ENCODE peak calls at places on chromosomes 11 and 22, in nine cellular contexts. G, B, Q, I, Z, M, J, H and W are unnamed samples.

GRCh38 chr22:22546490-22546889 is 12.6 kb downstream of the PRAME start:
- DNase-seq in G (no peak), B (no peak), Q (no peak), I (no peak), Z (peak), M (no peak), J (no peak), H (no peak), W (peak)

GRCh38 chr22:39256979-39257378 is 12.2 kb upstream of the PDGFB start:
- DNase-seq in G (no peak), B (no peak), Q (no peak), I (no peak), Z (no peak), M (no peak), J (no peak), H (no peak), W (no peak)

GRCh38 chr11:89736566-89736965 is 26.5 kb downstream of the TRIM77 start:
- DNase-seq in G (no peak), B (no peak), Q (no peak), I (no peak), Z (no peak), M (no peak), J (no peak), H (no peak), W (no peak)

GRCh38 chr11:63837027-63837688 is 1.8 kb upstream of the MARK2 start:
- DNase-seq in G (peak), B (peak), Q (peak), I (peak), Z (peak), M (peak), J (peak), H (peak), W (peak)

GRCh38 chr11:15560689-15561467 is 446.2 kb downstream of the INSC start:
- DNase-seq in G (no peak), B (no peak), Q (no peak), I (no peak), Z (no peak), M (no peak), J (no peak), H (no peak), W (no peak)

GRCh38 chr11:121337740-121338272 is 45.2 kb downstream of the SC5D start:
- DNase-seq in G (no peak), B (no peak), Q (no peak), I (no peak), Z (no peak), M (peak), J (no peak), H (no peak), W (no peak)

GRCh38 chr11:40134820-40135219 is 1324.6 kb downstream of the LRRC4C start:
- DNase-seq in G (no peak), B (no peak), Q (no peak), I (no peak), Z (no peak), M (no peak), J (no peak), H (no peak), W (no peak)

GRCh38 chr11:44248109-44248508 is 61.8 kb downstream of the ALX4 start:
- DNase-seq in G (no peak), B (no peak), Q (no peak), I (no peak), Z (no peak), M (no peak), J (no peak), H (no peak), W (no peak)

GRCh38 chr11:120236169-120237107 is 3.5 kb upstream of the POU2F3 start:
- DNase-seq in G (no peak), B (no peak), Q (peak), I (no peak), Z (peak), M (no peak), J (no peak), H (no peak), W (no peak)

GRCh38 chr11:46658259-46658658 is 40.9 kb downstream of the ATG13 start:
- DNase-seq in G (no peak), B (no peak), Q (no peak), I (peak), Z (no peak), M (no peak), J (peak), H (no peak), W (no peak)

GRCh38 chr11:111521132-111521531 is 6.6 kb downstream of the HOATZ start:
- DNase-seq in G (no peak), B (no peak), Q (no peak), I (no peak), Z (no peak), M (no peak), J (no peak), H (no peak), W (no peak)

GRCh38 chr22:30470655-30471054 is 1.2 kb downstream of the SEC14L3 start:
- DNase-seq in G (no peak), B (no peak), Q (no peak), I (no peak), Z (no peak), M (no peak), J (no peak), H (no peak), W (no peak)

GRCh38 chr11:96051820-96052219 is 127.9 kb upstream of the MTMR2 start:
- DNase-seq in G (no peak), B (no peak), Q (no peak), I (no peak), Z (no peak), M (no peak), J (no peak), H (no peak), W (no peak)

GRCh38 chr11:78138281-78138680 is 1.1 kb downstream of the ALG8 start:
- DNase-seq in G (no peak), B (no peak), Q (no peak), I (no peak), Z (no peak), M (no peak), J (no peak), H (no peak), W (no peak)

GRCh38 chr11:73982990-73983763 is 534 bp upstream of the UCP2 start:
- DNase-seq in G (peak), B (peak), Q (peak), I (peak), Z (peak), M (peak), J (peak), H (peak), W (peak)

GRCh38 chr11:119602745-119603373 is 126.1 kb downstream of the NECTIN1 start:
- DNase-seq in G (no peak), B (no peak), Q (peak), I (no peak), Z (no peak), M (no peak), J (no peak), H (no peak), W (no peak)

GRCh38 chr11:32015435-32015834 is 75.4 kb upstream of the RCN1 start:
- DNase-seq in G (no peak), B (no peak), Q (no peak), I (no peak), Z (no peak), M (no peak), J (no peak), H (no peak), W (no peak)
- TF ChIP-seq POLR2AphosphoS5 in G (no peak), B (no peak), Q (no peak), I (no peak), Z (no peak), M (no peak), J (no peak), H (no peak), W (no peak)

GRCh38 chr11:703515-703914 is 2.5 kb upstream of the EPS8L2 start:
- DNase-seq in G (no peak), B (no peak), Q (no peak), I (no peak), Z (no peak), M (no peak), J (no peak), H (no peak), W (no peak)
- H3K27ac ChIP-seq in G (peak), B (peak), Q (no peak), I (no peak), Z (no peak), M (peak), J (peak), H (peak), W (no peak)

GRCh38 chr11:35566161-35566560 is 40.7 kb upstream of the PAMR1 start:
- DNase-seq in G (no peak), B (no peak), Q (no peak), I (no peak), Z (no peak), M (no peak), J (no peak), H (no peak), W (no peak)

GRCh38 chr11:35559949-35560348 is 34.5 kb upstream of the PAMR1 start:
- DNase-seq in G (no peak), B (no peak), Q (no peak), I (no peak), Z (no peak), M (no peak), J (no peak), H (no peak), W (no peak)

GRCh38 chr11:35566885-35567284 is 41.5 kb upstream of the PAMR1 start:
- DNase-seq in G (no peak), B (no peak), Q (no peak), I (no peak), Z (no peak), M (no peak), J (no peak), H (no peak), W (no peak)

GRCh38 chr11:35564246-35564595 is 38.8 kb upstream of the PAMR1 start:
- DNase-seq in G (no peak), B (no peak), Q (no peak), I (no peak), Z (no peak), M (no peak), J (no peak), H (no peak), W (no peak)

DNA sequence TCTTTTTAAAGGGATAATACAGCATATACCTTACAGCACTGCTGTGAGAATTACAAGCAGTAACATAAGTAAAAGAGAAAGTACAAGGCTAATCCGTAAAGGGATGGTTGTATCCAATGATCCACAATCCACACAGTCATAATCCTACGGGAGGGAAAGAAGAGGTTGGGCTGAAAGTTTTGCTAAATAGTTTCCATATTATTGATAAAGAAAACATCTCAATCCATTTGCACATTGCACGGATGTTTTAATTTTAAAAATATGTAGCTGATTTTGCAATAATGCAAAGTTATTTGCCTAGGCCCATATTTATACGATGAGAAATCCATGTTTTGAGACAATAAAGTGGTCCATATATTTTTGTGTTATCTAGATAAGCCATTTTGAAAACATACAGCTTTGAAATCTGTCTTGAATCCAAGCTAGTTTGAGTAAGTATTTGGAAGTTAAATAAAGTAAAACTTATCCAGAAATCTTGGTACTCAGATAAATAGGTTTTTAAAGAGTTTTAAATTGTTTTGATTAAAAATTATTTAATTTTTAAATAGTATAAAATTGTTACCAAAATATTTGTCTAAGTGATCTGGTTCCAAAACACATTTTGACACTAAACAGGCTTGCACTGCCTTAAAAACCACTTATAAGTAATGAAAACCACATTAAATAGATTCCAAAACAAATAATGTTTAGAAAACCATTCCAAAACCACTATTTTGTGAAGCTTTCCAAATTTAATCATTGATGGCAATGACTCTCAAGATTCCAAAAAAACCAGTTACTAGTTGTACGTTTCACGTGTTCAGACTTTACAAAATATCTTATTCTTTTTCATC is 38.2 kb upstream of the PAMR1 start:
- DNase-seq in G (no peak), B (no peak), Q (no peak), I (no peak), Z (no peak), M (no peak), J (no peak), H (no peak), W (no peak)
- H3K4me3 ChIP-seq in G (no peak), B (no peak), Q (no peak), I (no peak), Z (no peak), M (no peak), J (no peak), H (no peak), W (no peak)

GRCh38 chr11:65422633-65423515 is at the start of gene NEAT1:
- DNase-seq in G (peak), B (peak), Q (peak), I (peak), Z (peak), M (peak), J (peak), H (peak), W (peak)
- TF ChIP-seq POLR2AphosphoS5 in G (peak), B (peak), Q (peak), I (peak), Z (peak), M (peak), J (peak), H (peak), W (peak)

DNA sequence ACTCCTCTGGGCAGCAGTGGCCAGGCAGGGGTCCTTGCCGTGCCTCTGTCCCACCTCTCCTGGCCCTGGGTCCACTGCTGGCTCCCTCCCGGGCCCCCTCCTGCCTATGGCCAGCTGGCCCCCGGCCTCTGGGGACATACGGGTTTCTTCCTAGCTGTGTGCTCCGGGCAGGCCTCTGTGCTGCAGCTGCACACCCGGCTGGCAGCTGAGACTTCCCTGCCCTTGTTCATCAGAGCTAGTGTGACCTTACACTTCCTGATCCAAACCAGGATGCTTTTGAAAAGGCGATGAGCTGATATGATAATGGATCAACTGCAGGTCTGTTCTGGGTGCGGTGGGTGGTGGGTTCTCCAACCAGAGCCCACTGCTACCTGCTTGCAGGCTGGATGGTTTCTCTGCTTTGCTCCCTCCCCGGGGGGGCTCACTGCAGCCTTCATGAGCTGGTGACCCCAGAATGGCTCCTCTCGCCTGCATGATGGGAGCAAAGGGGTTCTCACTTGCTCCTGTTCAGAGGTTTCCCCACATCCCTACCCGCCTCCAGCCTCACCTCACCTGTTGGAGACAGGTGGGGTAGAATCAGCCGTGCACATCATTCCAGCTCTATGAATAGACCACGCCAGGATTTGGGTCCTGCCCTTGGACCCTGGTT is 13.3 kb downstream of the B3GAT1 start:
- DNase-seq in G (no peak), B (no peak), Q (no peak), I (no peak), Z (no peak), M (no peak), J (no peak), H (no peak), W (no peak)
- H3K27ac ChIP-seq in G (peak), B (no peak), Q (no peak), I (no peak), Z (no peak), M (no peak), J (no peak), H (no peak), W (no peak)

DNA sequence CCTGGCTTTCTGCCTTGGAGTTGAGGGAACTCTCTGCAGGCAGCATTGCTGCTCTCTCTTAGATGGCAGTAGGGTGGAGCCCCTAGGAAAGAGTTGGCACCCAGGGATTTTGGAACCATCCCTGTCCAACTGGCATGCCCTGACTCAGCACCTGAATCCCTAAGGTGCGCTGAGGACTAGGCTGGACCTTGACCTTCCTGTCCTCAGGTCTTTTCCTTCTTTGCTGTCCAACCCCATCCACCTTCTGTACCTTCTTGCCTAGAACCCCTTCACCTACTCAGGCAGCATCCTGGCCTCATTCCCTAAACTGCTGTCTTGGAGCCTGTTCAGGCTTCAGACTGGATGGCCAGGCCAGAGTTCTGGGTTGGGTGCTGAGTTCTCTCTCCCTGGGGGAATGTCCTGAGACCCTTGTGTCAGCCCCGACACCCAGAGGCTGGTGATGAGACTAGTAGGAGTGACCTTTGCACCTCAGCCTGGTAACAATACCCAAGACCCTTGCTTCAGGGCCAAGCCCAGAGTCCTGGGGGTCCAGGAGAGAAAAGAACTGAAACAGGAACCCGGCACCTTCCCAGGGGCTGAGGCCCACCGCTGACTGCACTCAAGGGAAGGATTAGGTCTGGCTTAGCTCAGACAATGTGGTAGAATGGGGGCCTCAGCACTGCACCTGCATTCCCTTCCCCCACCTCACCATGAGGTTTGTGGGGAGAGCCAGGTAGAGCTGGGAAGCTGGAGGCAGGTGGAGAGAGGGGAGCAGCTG is 2.6 kb upstream of the POLD4 start:
- DNase-seq in G (no peak), B (peak), Q (no peak), I (no peak), Z (no peak), M (no peak), J (no peak), H (no peak), W (no peak)
- H3K4me3 ChIP-seq in G (peak), B (peak), Q (no peak), I (no peak), Z (no peak), M (no peak), J (no peak), H (no peak), W (no peak)

GRCh38 chr11:115928811-115929210 is 424.6 kb upstream of the CADM1 start:
- DNase-seq in G (no peak), B (no peak), Q (no peak), I (no peak), Z (no peak), M (no peak), J (no peak), H (no peak), W (no peak)

GRCh38 chr11:115926090-115926489 is 421.9 kb upstream of the CADM1 start:
- DNase-seq in G (no peak), B (no peak), Q (no peak), I (no peak), Z (no peak), M (no peak), J (no peak), H (no peak), W (no peak)

GRCh38 chr11:115926601-115927000 is 422.4 kb upstream of the CADM1 start:
- DNase-seq in G (no peak), B (no peak), Q (no peak), I (no peak), Z (no peak), M (no peak), J (no peak), H (no peak), W (no peak)

GRCh38 chr11:115929618-115930129 is 425.5 kb upstream of the CADM1 start:
- DNase-seq in G (no peak), B (no peak), Q (no peak), I (no peak), Z (no peak), M (no peak), J (no peak), H (no peak), W (no peak)

GRCh38 chr11:115927823-115928329 is 423.7 kb upstream of the CADM1 start:
- DNase-seq in G (no peak), B (no peak), Q (no peak), I (no peak), Z (no peak), M (no peak), J (no peak), H (no peak), W (no peak)
- TF ChIP-seq POLR2AphosphoS5 in G (no peak), B (no peak), Q (no peak), I (no peak), Z (no peak), M (no peak), J (no peak), H (no peak), W (no peak)

GRCh38 chr11:35141034-35141433 is 2.1 kb downstream of the CD44 start:
- DNase-seq in G (no peak), B (no peak), Q (no peak), I (no peak), Z (no peak), M (no peak), J (no peak), H (no peak), W (no peak)

GRCh38 chr11:35139883-35140282 is 912 bp downstream of the CD44 start:
- DNase-seq in G (no peak), B (no peak), Q (no peak), I (no peak), Z (no peak), M (no peak), J (no peak), H (peak), W (no peak)

GRCh38 chr11:35138058-35138457 is 913 bp upstream of the CD44 start:
- DNase-seq in G (no peak), B (no peak), Q (no peak), I (no peak), Z (no peak), M (no peak), J (no peak), H (no peak), W (no peak)

GRCh38 chr11:35138606-35138948 is 394 bp upstream of the CD44 start:
- DNase-seq in G (no peak), B (no peak), Q (peak), I (no peak), Z (no peak), M (no peak), J (no peak), H (no peak), W (no peak)

GRCh38 chr11:35138949-35139881 is at the start of gene CD44:
- DNase-seq in G (peak), B (peak), Q (peak), I (peak), Z (peak), M (peak), J (peak), H (peak), W (peak)
- H3K27ac ChIP-seq in G (peak), B (peak), Q (no peak), I (peak), Z (no peak), M (peak), J (peak), H (peak), W (peak)

GRCh38 chr11:117200813-117201515 is 1.8 kb downstream of the TAGLN start:
- DNase-seq in G (no peak), B (no peak), Q (no peak), I (no peak), Z (no peak), M (no peak), J (no peak), H (no peak), W (no peak)

GRCh38 chr11:117201516-117201866 is 2.3 kb downstream of the TAGLN start:
- DNase-seq in G (no peak), B (no peak), Q (no peak), I (no peak), Z (no peak), M (no peak), J (no peak), H (no peak), W (no peak)

GRCh38 chr11:117198613-117199012 is 557 bp upstream of the TAGLN start:
- DNase-seq in G (no peak), B (no peak), Q (no peak), I (no peak), Z (no peak), M (no peak), J (no peak), H (no peak), W (no peak)

GRCh38 chr11:117199061-117199915 is at the start of gene TAGLN:
- DNase-seq in G (peak), B (peak), Q (peak), I (peak), Z (no peak), M (peak), J (no peak), H (peak), W (no peak)

GRCh38 chr11:117199916-117200812 is 994 bp downstream of the TAGLN start:
- DNase-seq in G (no peak), B (no peak), Q (no peak), I (no peak), Z (no peak), M (no peak), J (no peak), H (no peak), W (no peak)
- H3K4me3 ChIP-seq in G (peak), B (peak), Q (peak), I (peak), Z (no peak), M (peak), J (peak), H (peak), W (no peak)